ENCODE peak calls at places on chromosome 22, in nine cellular contexts. L is endodermal cell, K is fibroblast of lung, F is neural progenitor cell, T is left ventricle myocardium inferior, G is Panc1, B is adrenal gland, Q is lung, U is upper lobe of right lung. I is an unnamed sample. For H3K4me1, the result is how much of the 10 kb centered on the place peaks cover.

GRCh38 chr22:25051983-25052710 is 99.6 kb downstream of the KIAA1671 start:
- DNase-seq in L (no peak), K (no peak), F (no peak), T (peak), G (no peak), B (peak), Q (no peak), U (no peak), I (no peak)

GRCh38 chr22:49540571-49541450 is 286.9 kb downstream of the BRD1 start:
- DNase-seq in L (peak), K (no peak), F (no peak), T (no peak), G (no peak), B (no peak), Q (no peak), U (peak), I (peak)

GRCh38 chr22:41555325-41555724 is 5.5 kb upstream of the CSDC2 start:
- DNase-seq in L (no peak), K (peak), F (no peak), T (no peak), G (no peak), B (no peak), Q (no peak), U (no peak), I (no peak)

GRCh38 chr22:49243335-49243734 is 584.3 kb downstream of the BRD1 start:
- DNase-seq in L (no peak), K (no peak), F (no peak), T (no peak), G (no peak), B (no peak), Q (peak), U (peak), I (no peak)

GRCh38 chr22:35421121-35421520 is 21.2 kb downstream of the MCM5 start:
- DNase-seq in L (peak), K (no peak), F (no peak), T (no peak), G (no peak), B (no peak), Q (no peak), U (no peak), I (no peak)

GRCh38 chr22:17264321-17265052 is 45.3 kb upstream of the ADA2 start:
- DNase-seq in L (peak), K (peak), F (peak), T (peak), G (no peak), B (no peak), Q (no peak), U (no peak), I (no peak)

GRCh38 chr22:23058063-23058462 is 12.3 kb upstream of the GNAZ start:
- DNase-seq in L (peak), K (no peak), F (no peak), T (no peak), G (no peak), B (no peak), Q (no peak), U (peak), I (no peak)

GRCh38 chr22:47345025-47345424 is 582.6 kb downstream of the TBC1D22A start:
- DNase-seq in L (no peak), K (no peak), F (no peak), T (no peak), G (no peak), B (no peak), Q (no peak), U (no peak), I (no peak)

GRCh38 chr22:48498526-48499331 is 1328.9 kb downstream of the BRD1 start:
- DNase-seq in L (peak), K (no peak), F (no peak), T (no peak), G (no peak), B (no peak), Q (no peak), U (no peak), I (no peak)

GRCh38 chr22:27032121-27032761 is 374.9 kb downstream of the MIAT start:
- DNase-seq in L (peak), K (no peak), F (peak), T (no peak), G (no peak), B (no peak), Q (no peak), U (no peak), I (peak)

GRCh38 chr22:35327690-35328471 is 28.2 kb downstream of the TOM1 start:
- DNase-seq in L (no peak), K (no peak), F (no peak), T (no peak), G (no peak), B (no peak), Q (no peak), U (no peak), I (no peak)

GRCh38 chr22:25452116-25452700 is 112.3 kb upstream of the GRK3 start:
- DNase-seq in L (no peak), K (peak), F (no peak), T (no peak), G (no peak), B (no peak), Q (no peak), U (no peak), I (no peak)

GRCh38 chr22:24760708-24761306 is 13.7 kb downstream of the PIWIL3 start:
- DNase-seq in L (no peak), K (no peak), F (no peak), T (no peak), G (no peak), B (no peak), Q (no peak), U (no peak), I (no peak)

GRCh38 chr22:32636884-32637283 is 162.3 kb downstream of the FBXO7 start:
- DNase-seq in L (no peak), K (no peak), F (no peak), T (no peak), G (no peak), B (no peak), Q (no peak), U (no peak), I (no peak)

GRCh38 chr22:49350441-49351121 is 477.1 kb downstream of the BRD1 start:
- DNase-seq in L (peak), K (no peak), F (no peak), T (no peak), G (no peak), B (no peak), Q (no peak), U (peak), I (no peak)

GRCh38 chr22:27424319-27424718 is 377.2 kb downstream of the MN1 start:
- DNase-seq in L (no peak), K (no peak), F (no peak), T (no peak), G (no peak), B (no peak), Q (no peak), U (no peak), I (no peak)

GRCh38 chr22:47041201-47042115 is 279.0 kb downstream of the TBC1D22A start:
- DNase-seq in L (no peak), K (no peak), F (no peak), T (no peak), G (no peak), B (no peak), Q (no peak), U (peak), I (peak)

GRCh38 chr22:29499852-29500251 is 19.8 kb downstream of the NEFH start:
- DNase-seq in L (no peak), K (no peak), F (no peak), T (no peak), G (no peak), B (no peak), Q (no peak), U (no peak), I (no peak)

GRCh38 chr22:29509298-29509697 is 29.3 kb downstream of the NEFH start:
- DNase-seq in L (no peak), K (no peak), F (no peak), T (no peak), G (no peak), B (no peak), Q (no peak), U (no peak), I (no peak)

GRCh38 chr22:29509815-29510214 is 29.8 kb downstream of the NEFH start:
- DNase-seq in L (no peak), K (no peak), F (no peak), T (no peak), G (no peak), B (no peak), Q (no peak), U (no peak), I (no peak)

DNA sequence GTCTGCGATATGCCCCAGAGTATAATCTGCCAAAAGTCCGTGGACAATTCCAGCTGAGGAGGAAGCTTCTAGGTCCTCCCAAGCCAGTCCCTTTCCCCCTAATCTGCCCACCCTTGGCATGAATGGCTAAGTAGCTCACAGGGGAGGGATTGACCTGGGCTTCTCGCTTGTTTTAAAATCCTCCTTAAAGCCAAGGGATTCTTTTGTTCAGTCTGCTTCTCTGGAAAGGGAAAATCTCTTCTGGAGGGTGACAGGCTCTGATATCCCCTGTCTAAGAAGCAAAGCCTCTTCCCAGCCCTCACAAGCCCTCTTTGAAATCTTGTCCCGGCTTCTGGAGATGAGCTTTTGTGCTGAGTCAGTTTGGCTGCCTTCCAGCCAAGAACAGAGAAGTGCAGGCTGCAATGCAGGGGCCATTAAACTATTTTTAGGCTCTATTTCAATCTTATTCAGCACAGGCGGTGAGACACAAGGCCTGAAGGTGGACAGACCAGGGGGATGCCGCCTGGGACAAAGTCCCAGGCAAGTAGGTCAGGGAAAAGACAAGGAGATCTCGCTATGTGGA is 23.9 kb downstream of the NEFH start:
- DNase-seq in L (no peak), K (peak), F (peak), T (peak), G (no peak), B (peak), Q (no peak), U (no peak), I (peak)
- H3K27ac ChIP-seq in L (peak), K (no peak), F (peak), T (no peak), G (no peak), B (peak), Q (no peak), U (no peak), I (no peak)

DNA sequence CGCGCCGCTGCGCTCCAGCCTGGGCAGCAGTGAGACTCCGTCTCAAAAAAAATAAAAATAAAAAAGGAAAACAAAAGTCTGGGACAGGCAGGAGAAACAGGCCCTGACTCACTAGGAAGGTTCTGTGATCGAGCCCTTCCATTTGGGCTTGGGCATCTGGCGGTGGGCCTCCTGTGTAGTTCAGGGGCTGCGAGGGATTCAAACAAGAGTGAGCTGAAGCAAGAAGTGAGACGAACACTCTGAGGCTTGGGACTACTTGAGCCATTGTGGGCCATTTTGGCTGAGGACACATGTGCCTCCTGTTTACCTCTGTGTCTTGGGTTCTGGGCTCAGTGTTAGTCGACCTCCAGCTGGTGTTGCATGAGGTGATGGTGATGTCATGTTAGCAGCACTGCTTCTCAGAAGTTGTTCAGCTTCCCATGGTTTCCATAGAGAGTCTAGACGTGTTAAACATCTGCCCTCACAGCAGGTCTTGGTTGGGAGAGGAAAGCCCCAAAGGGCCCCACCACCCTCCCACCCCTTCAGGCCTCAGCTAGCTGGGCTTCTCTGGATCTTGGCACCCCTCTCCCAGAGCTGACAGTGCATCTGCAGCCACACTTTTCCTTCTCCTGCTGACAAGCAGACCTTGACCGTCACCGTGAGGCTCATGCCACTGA is 57.8 kb downstream of the MED15 start:
- DNase-seq in L (no peak), K (peak), F (no peak), T (no peak), G (no peak), B (no peak), Q (no peak), U (peak), I (no peak)
- H3K4me1 ChIP-seq in L (under half), K (under half), F (under half), T (under half), G (under half), B (under half), Q (under half), U (under half), I (under half)

GRCh38 chr22:30752771-30753170 is 58.1 kb downstream of the OSBP2 start:
- DNase-seq in L (no peak), K (no peak), F (no peak), T (no peak), G (no peak), B (no peak), Q (no peak), U (no peak), I (no peak)

GRCh38 chr22:30753701-30754100 is 59.0 kb downstream of the OSBP2 start:
- DNase-seq in L (no peak), K (no peak), F (no peak), T (no peak), G (no peak), B (no peak), Q (no peak), U (no peak), I (no peak)

GRCh38 chr22:30754971-30755759 is 60.5 kb downstream of the OSBP2 start:
- DNase-seq in L (peak), K (peak), F (peak), T (peak), G (no peak), B (peak), Q (peak), U (no peak), I (peak)

GRCh38 chr22:30755760-30756124 is 61.1 kb downstream of the OSBP2 start:
- DNase-seq in L (no peak), K (no peak), F (no peak), T (no peak), G (no peak), B (no peak), Q (no peak), U (no peak), I (no peak)

GRCh38 chr22:30754521-30754920 is 59.8 kb downstream of the OSBP2 start:
- DNase-seq in L (no peak), K (no peak), F (no peak), T (no peak), G (no peak), B (no peak), Q (no peak), U (no peak), I (no peak)
- TF ChIP-seq CTCF in L (no peak), K (no peak), F (no peak), T (no peak), G (no peak), B (no peak), Q (no peak), U (no peak), I (no peak)

GRCh38 chr22:44988671-44989070 is 21.1 kb downstream of the PHF21B start:
- DNase-seq in L (no peak), K (no peak), F (no peak), T (no peak), G (no peak), B (no peak), Q (no peak), U (no peak), I (no peak)

GRCh38 chr22:44981857-44982256 is 27.9 kb downstream of the PHF21B start:
- DNase-seq in L (no peak), K (no peak), F (no peak), T (no peak), G (no peak), B (no peak), Q (no peak), U (no peak), I (no peak)

GRCh38 chr22:44983878-44984482 is 25.8 kb downstream of the PHF21B start:
- DNase-seq in L (no peak), K (no peak), F (no peak), T (no peak), G (no peak), B (no peak), Q (no peak), U (no peak), I (no peak)

GRCh38 chr22:44990328-44990727 is 19.5 kb downstream of the PHF21B start:
- DNase-seq in L (no peak), K (no peak), F (no peak), T (no peak), G (no peak), B (no peak), Q (no peak), U (no peak), I (no peak)

GRCh38 chr22:44985906-44986527 is 23.8 kb downstream of the PHF21B start:
- DNase-seq in L (no peak), K (no peak), F (no peak), T (no peak), G (no peak), B (no peak), Q (no peak), U (no peak), I (no peak)
- H3K27ac ChIP-seq in L (no peak), K (no peak), F (no peak), T (no peak), G (no peak), B (no peak), Q (no peak), U (no peak), I (no peak)

DNA sequence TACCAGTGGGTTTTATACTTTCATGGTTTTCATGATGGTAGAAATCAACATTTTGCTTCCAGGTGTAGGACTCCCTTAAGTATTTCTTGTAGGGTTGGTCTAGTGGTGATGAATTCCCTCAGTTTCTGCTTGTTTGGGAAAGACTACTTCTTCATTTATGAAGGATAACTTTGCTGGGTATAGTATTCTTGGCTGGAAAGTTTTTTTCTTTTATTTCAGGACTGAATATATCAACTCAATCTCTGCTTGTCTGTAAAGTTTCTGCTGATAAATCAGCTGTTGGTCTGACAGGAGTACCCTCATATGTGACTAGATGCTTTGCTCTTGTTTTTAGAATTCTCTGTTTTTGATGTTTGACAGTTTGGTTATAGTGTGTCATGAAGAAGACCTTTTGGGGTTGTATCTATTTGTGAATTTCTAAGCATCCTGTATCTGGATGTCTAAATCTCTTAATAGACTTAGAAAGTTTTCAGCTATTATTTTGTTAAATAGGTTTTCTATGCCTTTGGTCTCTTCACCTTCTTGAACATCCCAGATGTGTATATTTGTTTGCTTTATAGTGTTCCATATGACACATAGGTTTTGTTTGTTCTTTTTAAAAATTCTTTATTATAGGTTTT is 95.9 kb downstream of the ENTHD1 start:
- DNase-seq in L (no peak), K (no peak), F (no peak), T (no peak), G (no peak), B (no peak), Q (no peak), U (no peak), I (no peak)
- H3K4me1 ChIP-seq in L (under half), K (under half), F (under half), T (under half), G (under half), B (under half), Q (under half), U (under half), I (under half)

GRCh38 chr22:43479962-43480361 is 68.1 kb downstream of the MPPED1 start:
- DNase-seq in L (no peak), K (no peak), F (no peak), T (no peak), G (no peak), B (no peak), Q (no peak), U (no peak), I (no peak)

GRCh38 chr22:43482310-43482625 is 70.5 kb downstream of the MPPED1 start:
- DNase-seq in L (peak), K (no peak), F (no peak), T (no peak), G (no peak), B (no peak), Q (no peak), U (no peak), I (no peak)

GRCh38 chr22:43483669-43484068 is 71.9 kb downstream of the MPPED1 start:
- DNase-seq in L (no peak), K (no peak), F (no peak), T (no peak), G (no peak), B (no peak), Q (no peak), U (no peak), I (no peak)

GRCh38 chr22:43483266-43483665 is 71.5 kb downstream of the MPPED1 start:
- DNase-seq in L (no peak), K (no peak), F (no peak), T (no peak), G (no peak), B (no peak), Q (no peak), U (no peak), I (no peak)

DNA sequence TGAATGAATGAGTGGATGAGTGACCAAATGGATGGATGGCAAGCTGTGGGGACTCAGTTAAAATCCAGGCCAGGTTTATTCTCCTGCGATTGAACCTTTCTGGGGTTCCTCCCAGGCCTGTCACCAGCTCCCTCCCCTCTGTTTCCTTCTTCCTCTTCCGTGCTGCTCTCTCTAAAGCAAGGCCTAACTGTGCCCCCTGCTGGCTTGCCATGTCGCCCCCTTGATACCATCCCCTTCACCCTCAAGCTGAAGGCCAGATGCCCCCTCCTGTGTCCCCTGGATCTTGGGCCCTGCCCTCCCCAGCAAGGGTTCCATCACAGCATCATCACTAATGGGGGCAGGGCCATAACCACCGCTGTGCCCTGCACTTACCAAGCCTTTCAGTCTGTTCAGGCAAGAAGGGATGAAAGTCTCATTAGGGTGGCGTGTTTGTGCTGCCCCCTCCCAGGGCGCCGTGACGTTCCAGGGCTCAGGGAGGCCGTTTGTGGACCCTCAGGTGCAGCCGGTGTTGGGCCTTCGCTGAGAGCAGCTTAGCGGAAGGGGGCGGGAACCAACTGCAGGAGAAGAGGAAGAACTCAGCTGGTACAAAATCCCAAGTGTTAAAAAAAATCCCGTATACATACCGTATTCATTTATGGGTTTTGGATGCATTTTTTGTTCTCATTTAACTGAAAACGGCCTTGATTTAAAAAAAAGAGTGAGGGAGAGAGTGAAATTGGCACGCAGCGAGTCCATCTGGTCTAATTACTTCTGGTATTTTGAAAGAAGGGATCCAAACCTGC is 69.9 kb downstream of the MPPED1 start:
- DNase-seq in L (peak), K (no peak), F (peak), T (no peak), G (no peak), B (no peak), Q (no peak), U (no peak), I (no peak)
- TF ChIP-seq CTCF in L (peak), K (no peak), F (peak), T (no peak), G (no peak), B (no peak), Q (no peak), U (no peak), I (peak)